ENCODE peak calls at places on chromosomes 12 and 14, in four cellular contexts. Q is astrocyte of the spinal cord, V is heart left ventricle, K is A549. T is an unnamed sample.

GRCh38 chr12:105212431-105212830 is 23.5 kb downstream of the APPL2 start:
- DNase-seq in Q (no peak), K (no peak), V (no peak), T (no peak)

GRCh38 chr12:122793685-122794106 is 19.3 kb downstream of the CCDC62 start:
- DNase-seq in K (peak), Q (peak), V (no peak), T (peak)

GRCh38 chr12:53324113-53324778 is 2.8 kb upstream of the AAAS start:
- DNase-seq in V (peak), Q (no peak), K (no peak), T (peak)

GRCh38 chr12:106145539-106146447 is 7.0 kb upstream of the NUAK1 start:
- DNase-seq in Q (no peak), V (no peak), K (no peak), T (no peak)

GRCh38 chr12:115000038-115000437 is 316.1 kb upstream of the TBX3 start:
- DNase-seq in V (no peak), K (peak), Q (peak), T (no peak)

GRCh38 chr14:72416892-72417291 is 477.0 kb downstream of the DPF3 start:
- DNase-seq in K (peak), Q (no peak), V (no peak), T (peak)

GRCh38 chr12:96766232-96766631 is 140.8 kb upstream of the NEDD1 start:
- DNase-seq in V (no peak), Q (no peak), K (no peak), T (no peak)

GRCh38 chr12:114686421-114687268 is 2.7 kb upstream of the TBX3 start:
- DNase-seq in V (no peak), Q (no peak), K (no peak), T (no peak)

GRCh38 chr12:127717293-127717692 is 549.7 kb upstream of the TMEM132C start:
- DNase-seq in Q (peak), K (no peak), V (no peak), T (no peak)

GRCh38 chr12:101713059-101713682 is 15.7 kb downstream of the CHPT1 start:
- DNase-seq in Q (no peak), K (no peak), V (peak), T (no peak)

GRCh38 chr12:23929906-23930305 is 19.6 kb downstream of the SOX5 start:
- DNase-seq in Q (peak), K (no peak), V (no peak), T (no peak)

GRCh38 chr12:33427071-33427470 is 12.5 kb downstream of the SYT10 start:
- DNase-seq in V (no peak), Q (no peak), K (no peak), T (peak)

GRCh38 chr14:101761881-101762529 is 496 bp downstream of the PPP2R5C start:
- DNase-seq in K (peak), Q (no peak), V (peak), T (peak)

GRCh38 chr12:51622564-51622963 is 31.5 kb downstream of the SCN8A start:
- DNase-seq in Q (peak), V (no peak), K (no peak), T (peak)

GRCh38 chr14:58131386-58131785 is 20.6 kb downstream of the ARMH4 start:
- DNase-seq in K (no peak), V (no peak), Q (peak), T (no peak)

GRCh38 chr12:106274575-106275081 is 26.8 kb upstream of the CKAP4 start:
- DNase-seq in Q (no peak), K (no peak), V (no peak), T (no peak)

GRCh38 chr14:104680806-104681688 is 8.4 kb upstream of the INF2 start:
- DNase-seq in V (peak), K (peak), Q (peak), T (peak)

GRCh38 chr12:112906712-112907414 is at the start of gene OAS1:
- DNase-seq in K (peak), V (peak), Q (peak), T (peak)
- H3K4me3 ChIP-seq in K (peak), V (peak), Q (peak), T (peak)

GRCh38 chr12:55933799-55934174 is 2.8 kb downstream of the DGKA start:
- DNase-seq in V (no peak), Q (no peak), K (no peak), T (no peak)
- H3K4me3 ChIP-seq in V (no peak), Q (no peak), K (no peak), T (no peak)

DNA sequence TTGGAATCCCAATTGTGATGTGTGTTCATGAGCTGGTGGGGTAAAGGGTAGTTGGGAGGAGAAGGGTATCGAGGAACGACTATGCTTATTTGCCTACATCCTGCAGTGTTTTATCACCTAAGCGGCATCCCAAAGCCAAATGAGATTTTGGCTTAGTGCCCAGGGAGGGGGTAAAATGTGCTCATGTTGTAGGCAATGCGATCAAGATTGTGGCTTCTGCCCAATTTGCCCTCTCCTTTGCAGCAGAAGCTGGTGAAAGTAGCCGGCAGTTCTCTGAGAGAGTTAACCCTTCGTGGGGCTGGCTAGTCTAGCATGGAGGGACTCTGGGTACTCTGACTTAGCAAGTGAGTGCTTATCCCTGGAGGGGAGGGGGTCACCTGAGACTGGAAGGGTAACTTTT is 758 bp downstream of the RPH3A start:
- DNase-seq in K (no peak), Q (no peak), V (no peak), T (peak)
- H3K4me3 ChIP-seq in K (no peak), Q (no peak), V (no peak), T (no peak)

DNA sequence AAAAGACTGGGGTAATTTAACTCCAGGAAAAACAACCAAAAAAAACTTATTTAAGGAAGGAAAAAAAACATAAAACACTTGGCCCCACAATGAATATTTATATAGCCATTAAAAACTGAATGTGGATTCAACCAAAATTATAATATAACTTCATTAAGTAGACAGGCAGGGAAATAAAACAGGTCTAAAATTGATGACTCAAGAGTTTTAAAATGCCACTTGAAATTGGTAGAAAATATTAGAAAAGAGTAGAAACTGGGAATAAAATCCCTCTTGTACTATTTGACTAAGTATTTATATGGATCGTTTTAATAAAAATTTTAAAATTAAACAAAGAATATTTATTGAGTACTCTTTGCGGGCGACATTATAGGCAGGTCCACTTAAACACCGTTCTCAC is 28.8 kb downstream of the RPS6KA5 start:
- DNase-seq in V (no peak), Q (no peak), K (no peak), T (no peak)
- H3K4me3 ChIP-seq in V (no peak), Q (no peak), K (no peak), T (no peak)

DNA sequence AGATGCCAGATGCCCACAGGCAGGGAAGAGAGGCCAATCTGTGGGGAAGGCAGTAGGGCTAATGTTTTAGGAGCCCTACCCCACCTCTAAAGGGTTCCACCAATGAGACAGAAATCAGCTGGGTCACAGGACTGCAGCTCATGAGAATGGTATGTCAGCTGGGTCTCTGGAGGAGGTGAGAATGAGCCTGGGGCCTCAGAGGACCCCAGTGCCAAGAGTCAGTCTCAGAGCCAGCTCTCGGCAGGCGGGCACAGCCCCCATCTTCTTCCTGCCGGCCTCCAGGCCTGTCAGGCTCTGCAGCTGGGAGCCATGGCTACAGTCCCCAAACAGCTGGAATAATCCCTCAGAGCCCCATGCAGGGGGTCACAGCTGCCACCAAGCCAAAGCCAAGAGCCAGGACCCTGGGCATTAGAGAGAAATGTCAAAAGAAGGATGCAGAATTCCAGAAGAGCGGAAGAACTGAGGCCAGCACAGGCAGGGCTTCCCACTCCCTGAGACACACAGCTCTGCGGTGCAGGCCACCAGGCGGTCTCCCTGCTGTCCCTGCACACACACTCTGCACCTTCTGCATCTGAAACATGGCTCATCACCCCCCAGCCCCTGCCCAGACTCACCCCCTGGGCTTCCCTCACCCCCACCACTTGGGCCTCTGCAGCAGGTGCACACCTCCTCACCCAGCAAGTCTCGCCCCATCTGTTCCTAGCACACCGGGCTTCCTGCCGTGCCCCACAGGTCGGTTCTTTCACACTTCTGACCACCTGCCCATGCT is 26.0 kb downstream of the ITPK1 start:
- DNase-seq in V (no peak), K (no peak), Q (no peak), T (no peak)
- H3K4me3 ChIP-seq in V (no peak), K (no peak), Q (no peak), T (no peak)

DNA sequence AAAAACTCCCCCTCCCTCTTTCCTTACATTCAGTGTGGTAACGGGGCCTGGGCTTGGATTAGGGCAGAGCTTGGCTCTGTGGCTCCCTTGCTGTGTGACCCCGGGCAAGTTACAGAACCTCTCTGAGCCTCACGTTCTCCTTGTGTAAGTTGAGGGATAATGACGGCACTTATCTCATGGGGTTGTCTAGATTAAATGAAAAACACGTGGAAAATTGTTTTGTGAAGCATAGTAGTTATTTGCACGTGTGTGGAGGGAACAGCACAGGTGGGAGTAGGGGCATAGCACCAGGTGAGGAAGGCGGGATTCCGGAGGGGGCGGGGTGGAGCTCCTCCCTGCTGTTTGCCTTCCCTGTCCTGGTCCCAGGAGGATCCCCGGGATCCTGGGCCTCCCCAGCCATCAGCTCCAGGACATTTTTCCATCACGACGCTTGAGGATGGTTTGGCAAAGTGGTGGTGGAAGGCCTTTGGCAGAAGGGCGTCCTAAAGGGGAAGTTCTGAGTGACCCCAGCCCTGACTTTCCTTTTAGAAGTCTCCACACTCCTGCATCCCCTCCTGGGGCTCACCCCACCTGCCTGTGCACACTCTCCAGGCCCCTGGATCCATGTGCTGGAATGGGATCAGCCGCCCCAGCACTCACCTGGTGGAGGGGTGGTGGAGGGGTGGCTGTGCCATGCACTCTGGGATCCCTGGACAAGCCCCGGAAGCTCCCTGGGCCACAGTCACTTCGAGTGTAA is 22.7 kb downstream of the LRTM2 start:
- DNase-seq in Q (no peak), K (no peak), V (no peak), T (no peak)
- H3K4me3 ChIP-seq in Q (no peak), K (no peak), V (no peak), T (no peak)

GRCh38 chr12:56078427-56078826 is 1.5 kb upstream of the ERBB3 start:
- DNase-seq in K (no peak), V (no peak), Q (no peak), T (no peak)
- H3K4me3 ChIP-seq in K (no peak), V (no peak), Q (no peak), T (no peak)

GRCh38 chr14:35401422-35401729 is 3.2 kb downstream of the NFKBIA start:
- DNase-seq in V (no peak), K (no peak), Q (no peak), T (no peak)
- H3K4me3 ChIP-seq in V (peak), K (peak), Q (no peak), T (peak)

DNA sequence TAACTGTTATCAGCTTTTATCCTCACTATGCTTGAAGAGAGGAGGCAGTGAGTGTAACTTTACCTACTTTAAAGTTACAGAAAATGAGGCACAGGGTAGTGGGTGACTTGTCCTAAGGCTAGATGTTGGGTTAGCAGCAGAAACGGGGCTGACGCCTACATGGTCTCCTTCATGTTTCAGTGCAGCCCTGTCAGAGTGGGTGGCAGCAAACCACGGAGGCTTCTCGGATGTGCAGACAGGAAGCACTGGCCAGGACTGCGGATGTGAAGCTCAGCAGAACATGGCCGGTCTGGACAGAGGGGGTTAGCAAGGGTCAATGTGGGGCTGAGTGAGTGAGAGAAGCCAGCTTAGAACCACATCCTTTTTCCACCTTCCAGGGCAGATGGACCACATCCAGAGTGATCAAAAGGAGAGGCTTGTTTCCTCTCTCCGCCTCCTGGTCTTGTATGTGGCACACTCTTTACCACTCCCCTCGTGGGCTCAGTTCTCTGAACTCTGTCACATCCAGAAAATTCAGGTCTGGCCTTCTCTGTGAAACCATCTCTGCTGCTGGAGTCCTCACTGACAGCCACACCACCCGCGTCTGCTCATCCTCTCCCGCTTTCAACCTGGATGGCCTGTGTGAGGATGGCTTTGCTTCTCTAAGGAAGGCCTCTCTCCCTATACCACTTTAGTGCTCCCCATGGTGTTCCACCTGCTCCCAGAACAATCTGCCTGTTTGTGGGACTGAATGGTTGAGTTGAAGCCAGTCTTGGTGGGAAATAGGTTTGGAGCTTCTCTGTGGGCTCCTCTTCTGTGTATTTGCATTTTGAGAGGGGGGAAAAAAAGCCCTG is 14.1 kb downstream of the SUSD6 start:
- DNase-seq in Q (peak), V (peak), K (no peak), T (no peak)
- H3K4me3 ChIP-seq in Q (no peak), V (no peak), K (no peak), T (no peak)

GRCh38 chr14:62497708-62498107 is 547.5 kb downstream of the KCNH5 start:
- DNase-seq in Q (no peak), V (no peak), K (no peak), T (no peak)

GRCh38 chr14:62505045-62505444 is 540.2 kb downstream of the KCNH5 start:
- DNase-seq in Q (no peak), K (no peak), V (no peak), T (no peak)

DNA sequence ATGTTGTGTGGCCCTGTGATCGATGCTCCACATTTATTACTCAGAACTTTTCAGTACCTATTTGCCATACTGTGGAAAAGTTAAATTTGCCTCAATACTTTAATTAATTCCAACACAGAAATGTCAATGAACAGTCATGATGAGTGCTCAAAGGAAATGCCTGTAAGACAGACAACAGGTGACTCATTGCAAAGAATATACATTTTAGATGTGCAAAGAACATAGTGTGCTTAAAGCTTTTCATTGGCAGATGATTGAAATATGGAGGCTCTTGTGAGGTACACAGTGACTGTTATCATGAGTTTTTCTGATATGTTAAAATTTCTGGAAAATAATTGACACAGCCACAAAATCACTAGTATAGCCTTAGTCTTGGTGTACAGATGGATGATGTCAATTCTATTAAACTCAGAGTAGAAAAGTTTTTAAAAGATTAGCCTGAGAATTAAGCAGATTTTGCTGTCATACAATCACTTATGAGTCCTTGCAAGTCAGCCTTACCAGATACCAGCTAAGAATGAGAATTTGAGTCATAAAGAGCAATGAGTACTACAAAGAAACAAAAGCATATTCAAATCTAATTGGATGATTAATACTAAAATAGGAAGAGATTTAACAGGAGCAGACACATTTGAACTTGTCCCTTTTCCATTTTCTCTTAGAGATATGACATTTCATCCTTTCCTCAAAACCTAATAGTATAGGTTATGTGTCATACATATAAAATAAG is 544.1 kb downstream of the KCNH5 start:
- DNase-seq in K (no peak), Q (no peak), V (no peak), T (no peak)
- H3K4me3 ChIP-seq in K (no peak), Q (no peak), V (no peak), T (no peak)